ENCODE peak calls at places on chromosomes 3 and 15, in six cellular contexts. N is K562, H is tibial artery, S is thoracic aorta, V is psoas muscle, Q is lower lobe of right lung. G is an unnamed sample.

GRCh38 chr3:112378989-112379692 is 46.2 kb downstream of the CD200 start:
- DNase-seq in N (no peak), H (no peak), S (no peak), V (no peak), Q (no peak), G (no peak)

GRCh38 chr3:46668116-46668515 is 25.4 kb downstream of the ALS2CL start:
- DNase-seq in N (no peak), H (no peak), S (no peak), V (peak; percentile 39), Q (peak; percentile 36), G (peak; percentile 52)

GRCh38 chr15:43329222-43329959 is 982 bp downstream of the LCMT2 start:
- DNase-seq in N (peak; percentile 44), H (peak; percentile 27), S (no peak), V (no peak), Q (no peak), G (no peak)

GRCh38 chr3:10551821-10552630 is 46.6 kb upstream of the ATP2B2 start:
- DNase-seq in N (peak; percentile 27), H (peak; percentile 59), S (no peak), V (peak; percentile 73), Q (peak; percentile 87), G (peak; percentile 85)

GRCh38 chr3:4512895-4513616 is 19.9 kb downstream of the ITPR1 start:
- DNase-seq in N (peak; percentile 70), H (no peak), S (no peak), V (no peak), Q (no peak), G (no peak)

GRCh38 chr15:97993310-97993738 is 32.8 kb downstream of the ARRDC4 start:
- DNase-seq in N (peak; percentile 62), H (no peak), S (no peak), V (no peak), Q (no peak), G (no peak)

GRCh38 chr3:122810706-122811105 is 15.8 kb downstream of the SLC49A4 start:
- DNase-seq in N (no peak), H (no peak), S (no peak), V (no peak), Q (no peak), G (no peak)

GRCh38 chr3:36957862-36958686 is 13.2 kb upstream of the TRANK1 start:
- DNase-seq in N (peak; percentile 96), H (no peak), S (no peak), V (no peak), Q (no peak), G (no peak)

GRCh38 chr3:177934001-177934891 is 602.0 kb upstream of the KCNMB2 start:
- DNase-seq in N (peak; percentile 12), H (no peak), S (no peak), V (peak; percentile 59), Q (peak; percentile 41), G (no peak)

GRCh38 chr3:11616551-11616950 is 27.2 kb downstream of the VGLL4 start:
- DNase-seq in N (no peak), H (no peak), S (no peak), V (no peak), Q (no peak), G (no peak)

GRCh38 chr15:61822511-61822910 is 237.7 kb downstream of the VPS13C start:
- DNase-seq in N (no peak), H (no peak), S (no peak), V (no peak), Q (no peak), G (no peak)

GRCh38 chr3:51679318-51679717 is 8.3 kb downstream of the TEX264 start:
- DNase-seq in N (no peak), H (no peak), S (no peak), V (peak; percentile 1), Q (peak; percentile 16), G (no peak)

GRCh38 chr3:190514163-190515153 is 573 bp downstream of the IL1RAP start:
- DNase-seq in N (no peak), H (peak; percentile 58), S (no peak), V (peak; percentile 57), Q (peak; percentile 76), G (peak; percentile 83)

GRCh38 chr15:100635406-100636071 is 33.1 kb downstream of the ASB7 start:
- DNase-seq in N (no peak), H (no peak), S (no peak), V (no peak), Q (no peak), G (no peak)

GRCh38 chr15:42490246-42490742 is 647 bp downstream of the ZNF106 start:
- DNase-seq in N (no peak), H (no peak), S (no peak), V (no peak), Q (no peak), G (no peak)

GRCh38 chr15:61974759-61975158 is 85.5 kb downstream of the VPS13C start:
- DNase-seq in N (no peak), H (no peak), S (no peak), V (no peak), Q (no peak), G (no peak)

GRCh38 chr3:33250712-33251111 is 26.5 kb upstream of the FBXL2 start:
- DNase-seq in N (no peak), H (no peak), S (no peak), V (no peak), Q (no peak), G (no peak)

GRCh38 chr3:183664913-183665381 is 29.5 kb downstream of the KLHL24 start:
- DNase-seq in N (no peak), H (no peak), S (no peak), V (no peak), Q (no peak), G (no peak)

GRCh38 chr3:65856907-65857306 is 181.8 kb downstream of the MAGI1 start:
- DNase-seq in N (no peak), H (no peak), S (no peak), V (no peak), Q (no peak), G (no peak)

GRCh38 chr3:150365132-150365604 is 42.9 kb upstream of the TSC22D2 start:
- DNase-seq in N (peak; percentile 65), H (no peak), S (no peak), V (no peak), Q (no peak), G (no peak)

GRCh38 chr3:147409143-147410121 is at the start of gene ZIC1:
- DNase-seq in N (no peak), H (no peak), S (no peak), V (peak; percentile 69), Q (no peak), G (no peak)

GRCh38 chr3:12578742-12579141 is 21.9 kb downstream of the MKRN2 start:
- DNase-seq in N (no peak), H (no peak), S (no peak), V (no peak), Q (no peak), G (no peak)

GRCh38 chr3:125035217-125035616 is 20.6 kb downstream of the HEG1 start:
- DNase-seq in N (no peak), H (no peak), S (no peak), V (no peak), Q (no peak), G (no peak)

GRCh38 chr3:48236531-48236930 is 4.4 kb upstream of the ZNF589 start:
- DNase-seq in N (no peak), H (no peak), S (no peak), V (no peak), Q (no peak), G (peak; percentile 10)

GRCh38 chr3:83002869-83003445 is 1241.5 kb upstream of the GBE1 start:
- DNase-seq in N (no peak), H (no peak), S (no peak), V (no peak), Q (no peak), G (no peak)

GRCh38 chr3:83003917-83004316 is 1242.5 kb upstream of the GBE1 start:
- DNase-seq in N (no peak), H (no peak), S (no peak), V (no peak), Q (no peak), G (no peak)

DNA sequence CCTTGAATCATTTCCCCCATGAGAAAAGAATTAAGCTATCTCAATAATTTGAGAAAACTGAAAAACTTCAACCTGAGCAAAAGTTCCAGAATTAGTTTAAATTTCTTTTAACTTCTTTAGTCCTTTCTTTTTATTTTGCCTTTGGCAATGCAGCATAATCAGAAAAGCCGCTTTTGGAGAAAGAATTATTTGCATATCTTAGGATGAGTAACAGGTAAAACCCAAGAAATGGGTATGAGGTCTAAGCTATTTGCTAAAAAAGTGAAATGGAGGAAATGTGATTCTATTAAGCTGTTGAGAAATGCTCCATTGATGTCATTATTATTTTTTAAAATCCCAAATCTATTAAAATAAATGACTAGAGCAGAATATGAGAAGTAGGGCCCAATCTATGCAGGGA is 1238.3 kb upstream of the GBE1 start:
- DNase-seq in N (no peak), H (no peak), S (no peak), V (no peak), Q (no peak), G (no peak)
- H3K27ac ChIP-seq in N (no peak overlapping the region), H (no peak overlapping the region), S (no peak overlapping the region), V (no peak overlapping the region), Q (no peak overlapping the region), G (no peak overlapping the region)

GRCh38 chr3:54882114-54882833 is 45.6 kb downstream of the LRTM1 start:
- DNase-seq in N (no peak), H (no peak), S (no peak), V (no peak), Q (no peak), G (no peak)
- TF ChIP-seq CTCF in N (no peak), H (no peak), S (no peak), V (no peak), Q (no peak), G (no peak)

GRCh38 chr15:77016321-77016695 is 21.4 kb downstream of the PSTPIP1 start:
- DNase-seq in N (no peak), H (no peak), S (no peak), V (peak; percentile 13), Q (no peak), G (no peak)
- H3K27ac ChIP-seq in N (no peak overlapping the region), H (no peak overlapping the region), S (no peak overlapping the region), V (no peak overlapping the region), Q (no peak overlapping the region), G (no peak overlapping the region)

GRCh38 chr3:155554777-155555445 is 190.0 kb downstream of the PLCH1 start:
- DNase-seq in N (no peak), H (no peak), S (no peak), V (no peak), Q (no peak), G (no peak)
- TF ChIP-seq CTCF in N (no peak), H (no peak), S (no peak), V (no peak), Q (no peak), G (no peak)

GRCh38 chr15:35557012-35557411 is 11.0 kb upstream of the DPH6 start:
- DNase-seq in N (peak; percentile 32), H (no peak), S (no peak), V (no peak), Q (no peak), G (no peak)
- H3K27ac ChIP-seq in N (peak overlapping the region; percentile 89), H (no peak overlapping the region), S (no peak overlapping the region), V (no peak overlapping the region), Q (no peak overlapping the region), G (no peak overlapping the region)